ENCODE peak calls at places on chromosomes 2 and 18, in nine cellular contexts. One of them, this sample, is unnamed.
A peak's percentile ranks its signal among the peaks of the same experiment; 100 is the strongest.

GRCh38 chr2:11622611-11623010 is 47.4 kb downstream of the NTSR2 start:
- DNase-seq in breast epithelium: no peak
- DNase-seq in H9: no peak
- DNase-seq in tibial artery: no peak
- DNase-seq in glutamatergic neuron: no peak
- DNase-seq in GM13976: no peak
- DNase-seq in PC-9: no peak
- DNase-seq in GM12878: no peak
- DNase-seq in MCF 10A: no peak
- DNase-seq in this sample: no peak

GRCh38 chr2:65539633-65540032 is 107.2 kb upstream of the SPRED2 start:
- DNase-seq in breast epithelium: no peak
- DNase-seq in H9: no peak
- DNase-seq in tibial artery: no peak
- DNase-seq in glutamatergic neuron: peak; percentile 55
- DNase-seq in GM13976: no peak
- DNase-seq in PC-9: no peak
- DNase-seq in GM12878: no peak
- DNase-seq in MCF 10A: peak; percentile 54
- DNase-seq in this sample: no peak

GRCh38 chr18:24268784-24269550 is 128.7 kb downstream of the OSBPL1A start:
- DNase-seq in breast epithelium: no peak
- DNase-seq in H9: no peak
- DNase-seq in tibial artery: no peak
- DNase-seq in glutamatergic neuron: no peak
- DNase-seq in GM13976: no peak
- DNase-seq in PC-9: no peak
- DNase-seq in GM12878: no peak
- DNase-seq in MCF 10A: no peak
- DNase-seq in this sample: no peak

GRCh38 chr18:70373062-70373519 is 84.2 kb downstream of the SOCS6 start:
- DNase-seq in breast epithelium: peak; percentile 42
- DNase-seq in H9: no peak
- DNase-seq in tibial artery: no peak
- DNase-seq in glutamatergic neuron: no peak
- DNase-seq in GM13976: no peak
- DNase-seq in PC-9: peak; percentile 23
- DNase-seq in GM12878: no peak
- DNase-seq in MCF 10A: peak; percentile 95
- DNase-seq in this sample: no peak

GRCh38 chr2:73214120-73215035 is at the start of gene SMYD5:
- DNase-seq in breast epithelium: peak; percentile 67
- DNase-seq in H9: peak; percentile 86
- DNase-seq in tibial artery: peak; percentile 85
- DNase-seq in glutamatergic neuron: peak; percentile 92
- DNase-seq in GM13976: peak; percentile 96
- DNase-seq in PC-9: peak; percentile 83
- DNase-seq in GM12878: peak; percentile 53
- DNase-seq in MCF 10A: peak; percentile 84
- DNase-seq in this sample: peak; percentile 86

GRCh38 chr2:118387509-118387908 is 299.2 kb downstream of the INSIG2 start:
- DNase-seq in breast epithelium: no peak
- DNase-seq in H9: no peak
- DNase-seq in tibial artery: no peak
- DNase-seq in glutamatergic neuron: no peak
- DNase-seq in GM13976: no peak
- DNase-seq in PC-9: no peak
- DNase-seq in GM12878: no peak
- DNase-seq in MCF 10A: peak; percentile 64
- DNase-seq in this sample: no peak

GRCh38 chr2:97011977-97012569 is 25.7 kb upstream of the FAM178B start:
- DNase-seq in breast epithelium: no peak
- DNase-seq in H9: no peak
- DNase-seq in tibial artery: no peak
- DNase-seq in glutamatergic neuron: no peak
- DNase-seq in GM13976: peak; percentile 38
- DNase-seq in PC-9: peak; percentile 7
- DNase-seq in GM12878: peak; percentile 16
- DNase-seq in MCF 10A: peak; percentile 60
- DNase-seq in this sample: peak; percentile 12

GRCh38 chr2:174654429-174654941 is 56.9 kb upstream of the WIPF1 start:
- DNase-seq in breast epithelium: no peak
- DNase-seq in H9: no peak
- DNase-seq in tibial artery: no peak
- DNase-seq in glutamatergic neuron: no peak
- DNase-seq in GM13976: no peak
- DNase-seq in PC-9: no peak
- DNase-seq in GM12878: no peak
- DNase-seq in MCF 10A: no peak
- DNase-seq in this sample: no peak

GRCh38 chr2:193240752-193241151 is 1046.0 kb upstream of the TMEFF2 start:
- DNase-seq in breast epithelium: no peak
- DNase-seq in H9: no peak
- DNase-seq in tibial artery: no peak
- DNase-seq in glutamatergic neuron: no peak
- DNase-seq in GM13976: no peak
- DNase-seq in PC-9: no peak
- DNase-seq in GM12878: no peak
- DNase-seq in MCF 10A: no peak
- DNase-seq in this sample: no peak

GRCh38 chr2:30351087-30351486 is 96.0 kb upstream of the LCLAT1 start:
- DNase-seq in breast epithelium: no peak
- DNase-seq in H9: no peak
- DNase-seq in tibial artery: no peak
- DNase-seq in glutamatergic neuron: no peak
- DNase-seq in GM13976: no peak
- DNase-seq in PC-9: no peak
- DNase-seq in GM12878: no peak
- DNase-seq in MCF 10A: no peak
- DNase-seq in this sample: peak; percentile 35

GRCh38 chr18:61556316-61556715 is 223.1 kb downstream of the CDH20 start:
- DNase-seq in breast epithelium: no peak
- DNase-seq in H9: no peak
- DNase-seq in tibial artery: no peak
- DNase-seq in glutamatergic neuron: no peak
- DNase-seq in GM13976: no peak
- DNase-seq in PC-9: no peak
- DNase-seq in GM12878: no peak
- DNase-seq in MCF 10A: no peak
- DNase-seq in this sample: no peak

GRCh38 chr2:219149667-219150066 is 10.9 kb downstream of the NHEJ1 start:
- DNase-seq in breast epithelium: no peak
- DNase-seq in H9: no peak
- DNase-seq in tibial artery: no peak
- DNase-seq in glutamatergic neuron: no peak
- DNase-seq in GM13976: no peak
- DNase-seq in PC-9: peak; percentile 17
- DNase-seq in GM12878: no peak
- DNase-seq in MCF 10A: peak; percentile 49
- DNase-seq in this sample: no peak

GRCh38 chr2:71465356-71465755 is 12.0 kb downstream of the DYSF start:
- DNase-seq in breast epithelium: no peak
- DNase-seq in H9: no peak
- DNase-seq in tibial artery: no peak
- DNase-seq in glutamatergic neuron: no peak
- DNase-seq in GM13976: no peak
- DNase-seq in PC-9: no peak
- DNase-seq in GM12878: no peak
- DNase-seq in MCF 10A: no peak
- DNase-seq in this sample: no peak
- TF ChIP-seq CTCF in breast epithelium: no peak
- TF ChIP-seq CTCF in H9: no peak
- TF ChIP-seq CTCF in tibial artery: no peak
- TF ChIP-seq CTCF in glutamatergic neuron: no peak
- TF ChIP-seq CTCF in GM13976: no peak
- TF ChIP-seq CTCF in PC-9: no peak
- TF ChIP-seq CTCF in GM12878: no peak
- TF ChIP-seq CTCF in MCF 10A: no peak
- TF ChIP-seq CTCF in this sample: no peak

GRCh38 chr2:205051417-205051816 is 506.1 kb downstream of the PARD3B start:
- DNase-seq in breast epithelium: no peak
- DNase-seq in H9: no peak
- DNase-seq in tibial artery: no peak
- DNase-seq in glutamatergic neuron: no peak
- DNase-seq in GM13976: no peak
- DNase-seq in PC-9: no peak
- DNase-seq in GM12878: no peak
- DNase-seq in MCF 10A: peak; percentile 5
- DNase-seq in this sample: no peak
- TF ChIP-seq CTCF in breast epithelium: no peak
- TF ChIP-seq CTCF in H9: peak; percentile 41
- TF ChIP-seq CTCF in tibial artery: no peak
- TF ChIP-seq CTCF in glutamatergic neuron: peak; percentile 14
- TF ChIP-seq CTCF in GM13976: no peak
- TF ChIP-seq CTCF in PC-9: no peak
- TF ChIP-seq CTCF in GM12878: no peak
- TF ChIP-seq CTCF in MCF 10A: peak; percentile 17
- TF ChIP-seq CTCF in this sample: peak; percentile 34

DNA sequence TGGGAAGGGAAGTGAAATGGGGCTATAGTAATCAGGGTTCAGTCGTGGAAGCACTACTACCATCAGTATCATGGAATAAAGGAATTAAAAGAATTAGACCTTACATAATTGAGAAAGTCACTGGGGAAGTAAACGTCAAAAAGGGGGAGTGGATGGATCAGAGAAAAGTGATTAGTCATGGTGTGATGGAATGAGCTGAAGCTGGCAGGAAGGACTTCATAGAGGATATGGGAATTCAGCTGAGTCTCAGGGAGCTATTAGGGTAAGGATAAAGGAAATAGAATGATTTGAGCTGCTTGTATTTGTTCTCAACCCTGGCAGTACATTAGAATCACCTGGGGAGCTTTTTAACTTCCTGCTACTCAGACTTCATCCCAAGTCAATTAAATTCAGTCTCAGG is 53.4 kb upstream of the SETBP1 start:
- DNase-seq in breast epithelium: no peak
- DNase-seq in H9: no peak
- DNase-seq in tibial artery: no peak
- DNase-seq in glutamatergic neuron: no peak
- DNase-seq in GM13976: no peak
- DNase-seq in PC-9: no peak
- DNase-seq in GM12878: no peak
- DNase-seq in MCF 10A: peak; percentile 53
- DNase-seq in this sample: no peak
- TF ChIP-seq CTCF in breast epithelium: no peak
- TF ChIP-seq CTCF in H9: no peak
- TF ChIP-seq CTCF in tibial artery: no peak
- TF ChIP-seq CTCF in glutamatergic neuron: no peak
- TF ChIP-seq CTCF in GM13976: no peak
- TF ChIP-seq CTCF in PC-9: no peak
- TF ChIP-seq CTCF in GM12878: no peak
- TF ChIP-seq CTCF in MCF 10A: no peak
- TF ChIP-seq CTCF in this sample: no peak

GRCh38 chr18:48735070-48735676 is 196.3 kb downstream of the CTIF start:
- DNase-seq in breast epithelium: no peak
- DNase-seq in H9: peak; percentile 67
- DNase-seq in tibial artery: no peak
- DNase-seq in glutamatergic neuron: no peak
- DNase-seq in GM13976: no peak
- DNase-seq in PC-9: no peak
- DNase-seq in GM12878: no peak
- DNase-seq in MCF 10A: peak; percentile 80
- DNase-seq in this sample: no peak
- TF ChIP-seq CTCF in breast epithelium: no peak
- TF ChIP-seq CTCF in H9: peak; percentile 24
- TF ChIP-seq CTCF in tibial artery: no peak
- TF ChIP-seq CTCF in glutamatergic neuron: no peak
- TF ChIP-seq CTCF in GM13976: no peak
- TF ChIP-seq CTCF in PC-9: no peak
- TF ChIP-seq CTCF in GM12878: no peak
- TF ChIP-seq CTCF in MCF 10A: no peak
- TF ChIP-seq CTCF in this sample: no peak

DNA sequence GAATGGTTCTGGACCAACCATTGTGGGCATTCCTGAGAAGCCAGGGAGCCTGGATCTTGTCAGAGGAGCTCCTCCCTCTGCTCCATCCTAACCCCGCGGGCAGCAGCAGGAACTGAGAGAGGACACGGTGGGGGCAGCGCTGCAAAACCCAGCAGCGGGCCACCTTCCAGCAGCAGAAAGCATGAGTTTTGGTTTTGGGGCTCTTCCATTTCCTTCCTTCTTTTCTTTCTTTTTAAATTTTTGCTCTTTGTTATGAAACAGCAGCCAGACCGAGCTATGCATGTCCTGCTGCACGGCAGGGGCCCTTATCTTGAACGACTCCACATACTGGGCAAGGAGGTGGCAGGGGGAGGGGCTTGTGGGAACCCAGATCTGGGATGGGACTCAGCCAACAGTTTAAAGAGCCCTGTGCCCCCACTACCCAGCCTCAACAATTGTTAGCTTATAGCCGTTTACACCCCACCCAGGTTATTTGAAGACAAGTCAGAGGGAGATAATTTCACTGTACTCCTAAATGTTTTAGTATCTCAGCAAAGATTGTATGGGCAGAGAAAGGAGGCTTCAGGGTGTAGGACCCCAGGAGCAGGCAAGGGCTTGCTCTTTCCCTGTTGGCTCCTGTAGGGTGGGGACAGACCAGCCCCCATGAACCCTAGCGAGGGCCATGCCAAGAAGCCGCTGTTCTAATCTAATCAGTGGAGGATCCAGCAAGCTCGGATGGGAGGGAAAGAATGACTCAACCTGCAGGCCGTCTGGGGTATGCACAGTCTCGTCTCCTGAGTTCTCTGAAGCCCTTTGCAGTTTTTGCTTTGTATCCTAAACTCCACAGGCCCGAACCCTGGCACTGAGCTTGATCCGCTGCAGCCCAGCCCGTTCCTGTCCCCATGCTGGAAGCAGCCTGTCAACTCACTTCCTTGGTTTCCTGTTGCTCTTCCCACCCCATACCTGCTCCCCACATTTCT is 75.3 kb downstream of the LRRFIP1 start:
- DNase-seq in breast epithelium: peak; percentile 56
- DNase-seq in H9: peak; percentile 77
- DNase-seq in tibial artery: peak; percentile 69
- DNase-seq in glutamatergic neuron: no peak
- DNase-seq in GM13976: no peak
- DNase-seq in PC-9: peak; percentile 54
- DNase-seq in GM12878: no peak
- DNase-seq in MCF 10A: peak; percentile 36
- DNase-seq in this sample: no peak
- TF ChIP-seq CTCF in breast epithelium: no peak
- TF ChIP-seq CTCF in H9: no peak
- TF ChIP-seq CTCF in tibial artery: no peak
- TF ChIP-seq CTCF in glutamatergic neuron: no peak
- TF ChIP-seq CTCF in GM13976: no peak
- TF ChIP-seq CTCF in PC-9: no peak
- TF ChIP-seq CTCF in GM12878: no peak
- TF ChIP-seq CTCF in MCF 10A: no peak
- TF ChIP-seq CTCF in this sample: no peak

This sample was measured in endothelial cell.